ENCODE peak calls at places on chromosomes 1 and 21, in seven cellular contexts. W, L, M, R, Y, N and E are unnamed samples.
A peak's percentile ranks its signal among the peaks of the same experiment; 100 is the strongest.

GRCh38 chr1:184649500-184649899 is 105.2 kb downstream of the EDEM3 start:
- DNase-seq in L (no peak), Y (peak; percentile 57), N (no peak), W (no peak), M (no peak), R (peak; percentile 8), E (no peak)

GRCh38 chr21:37006521-37007291 is at the start of gene RIPPLY3:
- DNase-seq in R (peak; percentile 70), Y (no peak), L (peak; percentile 75), N (no peak), M (no peak), W (no peak), E (no peak)

GRCh38 chr1:16900771-16901170 is 5.0 kb downstream of the RNU1-2 start:
- DNase-seq in R (no peak), N (no peak), L (no peak), M (no peak), Y (no peak), W (peak; percentile 28), E (no peak)

GRCh38 chr1:210129759-210130158 is 102.8 kb upstream of the SERTAD4 start:
- DNase-seq in R (no peak), M (no peak), Y (no peak), N (no peak), W (no peak), L (no peak), E (no peak)

GRCh38 chr21:28767523-28767922 is 225.2 kb downstream of the LTN1 start:
- DNase-seq in W (no peak), N (no peak), Y (no peak), R (no peak), L (no peak), M (no peak), E (no peak)

GRCh38 chr1:155981266-155982088 is 3.1 kb upstream of the ARHGEF2 start:
- DNase-seq in M (peak; percentile 78), L (no peak), N (peak; percentile 54), R (no peak), W (no peak), Y (no peak), E (no peak)

GRCh38 chr1:109821221-109821669 is 57.5 kb upstream of the EPS8L3 start:
- DNase-seq in R (no peak), Y (no peak), L (no peak), M (peak; percentile 40), W (no peak), N (no peak), E (no peak)

GRCh38 chr21:17451364-17451869 is 61.4 kb upstream of the CXADR start:
- DNase-seq in M (no peak), L (no peak), Y (no peak), N (peak; percentile 28), R (no peak), W (no peak), E (no peak)

GRCh38 chr1:61641171-61641570 is 83.8 kb downstream of the TM2D1 start:
- DNase-seq in L (no peak), R (no peak), W (no peak), N (no peak), M (peak; percentile 31), Y (no peak), E (no peak)

GRCh38 chr1:65175171-65176070 is 27.4 kb downstream of the AK4 start:
- DNase-seq in W (no peak), M (no peak), R (no peak), Y (no peak), L (no peak), N (no peak), E (no peak)

GRCh38 chr1:178057863-178058576 is 35.9 kb upstream of the RASAL2 start:
- DNase-seq in Y (no peak), M (no peak), W (no peak), R (no peak), L (no peak), N (no peak), E (no peak)

GRCh38 chr1:42953182-42954180 is 5.2 kb downstream of the SLC2A1 start:
- DNase-seq in Y (no peak), W (no peak), N (no peak), M (no peak), L (peak; percentile 40), R (no peak), E (no peak)

GRCh38 chr1:21121764-21122471 is 54.8 kb downstream of the EIF4G3 start:
- DNase-seq in N (no peak), W (no peak), Y (no peak), M (no peak), R (no peak), L (no peak), E (no peak)

GRCh38 chr1:84726593-84727275 is 36.5 kb upstream of the SSX2IP start:
- DNase-seq in N (no peak), M (no peak), Y (no peak), W (no peak), R (no peak), L (no peak), E (no peak)

GRCh38 chr21:35006248-35006647 is 42.9 kb downstream of the RUNX1 start:
- DNase-seq in N (no peak), Y (no peak), R (no peak), W (no peak), M (no peak), L (no peak), E (no peak)

GRCh38 chr1:161130266-161130665 is 2.2 kb downstream of the DEDD start:
- DNase-seq in R (no peak), W (no peak), Y (no peak), M (no peak), N (no peak), L (no peak), E (no peak)

GRCh38 chr1:161133220-161133740 is 813 bp upstream of the DEDD start:
- DNase-seq in N (no peak), L (peak; percentile 26), Y (no peak), M (peak; percentile 32), R (no peak), W (no peak), E (no peak)

GRCh38 chr1:161131721-161132409 is 602 bp downstream of the DEDD start:
- DNase-seq in R (no peak), N (no peak), L (peak; percentile 31), M (peak; percentile 43), Y (no peak), W (no peak), E (no peak)

GRCh38 chr1:161128591-161129420 is 3.7 kb downstream of the DEDD start:
- DNase-seq in Y (no peak), M (peak; percentile 15), L (no peak), N (no peak), R (no peak), W (no peak), E (no peak)

GRCh38 chr1:161132410-161133219 is at the start of gene DEDD:
- DNase-seq in N (peak; percentile 92), Y (peak; percentile 87), M (peak; percentile 96), R (peak; percentile 90), L (peak; percentile 94), W (peak; percentile 98), E (peak; percentile 66)
- H3K4me1 ChIP-seq in N (peaks cover 27% of the 10 kb centered on the region), Y (peaks cover 3% of the 10 kb centered on the region), M (peaks cover 7% of the 10 kb centered on the region), R (no peaks in the 10 kb centered on the region), L (peaks cover 5% of the 10 kb centered on the region), W (peaks cover 10% of the 10 kb centered on the region), E (peaks cover 14% of the 10 kb centered on the region)

GRCh38 chr21:46643379-46644177 is 8.1 kb downstream of the PRMT2 start:
- DNase-seq in L (no peak), R (no peak), Y (no peak), M (no peak), W (no peak), N (no peak), E (no peak)

GRCh38 chr21:46645840-46646239 is 10.4 kb downstream of the PRMT2 start:
- DNase-seq in N (no peak), W (no peak), M (no peak), L (no peak), Y (no peak), R (no peak), E (no peak)

GRCh38 chr21:46649356-46649755 is 13.9 kb downstream of the PRMT2 start:
- DNase-seq in L (no peak), R (no peak), N (no peak), W (no peak), M (no peak), Y (no peak), E (no peak)

GRCh38 chr21:46648539-46648938 is 13.1 kb downstream of the PRMT2 start:
- DNase-seq in Y (no peak), W (no peak), M (no peak), R (no peak), N (no peak), L (no peak), E (no peak)

GRCh38 chr21:46646541-46647154 is 11.2 kb downstream of the PRMT2 start:
- DNase-seq in R (no peak), Y (no peak), W (no peak), N (no peak), L (no peak), M (no peak), E (no peak)
- TF ChIP-seq SIN3A in R (no peak), Y (no peak), W (no peak), N (no peak), L (no peak), M (no peak), E (no peak)

GRCh38 chr1:47812848-47813508 is 184.2 kb downstream of the TRABD2B start:
- DNase-seq in W (no peak), L (no peak), R (no peak), N (no peak), M (no peak), Y (no peak), E (no peak)
- H3K27ac ChIP-seq in W (no peak overlapping the region), L (no peak overlapping the region), R (no peak overlapping the region), N (no peak overlapping the region), M (no peak overlapping the region), Y (no peak overlapping the region), E (no peak overlapping the region)

GRCh38 chr1:98402860-98403259 is 258.7 kb upstream of the SNX7 start:
- DNase-seq in Y (no peak), N (no peak), W (no peak), R (no peak), L (no peak), M (no peak), E (no peak)
- H3K4me1 ChIP-seq in Y (no peaks in the 10 kb centered on the region), N (no peaks in the 10 kb centered on the region), W (no peaks in the 10 kb centered on the region), R (no peaks in the 10 kb centered on the region), L (peaks cover 28% of the 10 kb centered on the region), M (no peaks in the 10 kb centered on the region), E (peaks cover 9% of the 10 kb centered on the region)

GRCh38 chr1:235421751-235422150 is 54.5 kb downstream of the TBCE start:
- DNase-seq in Y (no peak), L (peak; percentile 63), R (no peak), M (no peak), N (no peak), W (no peak), E (no peak)

GRCh38 chr1:235425357-235425756 is 58.1 kb downstream of the TBCE start:
- DNase-seq in L (no peak), Y (no peak), R (no peak), N (no peak), M (no peak), W (no peak), E (no peak)

GRCh38 chr1:235426143-235426542 is 58.9 kb downstream of the TBCE start:
- DNase-seq in L (no peak), M (no peak), W (no peak), R (no peak), N (no peak), Y (no peak), E (no peak)

GRCh38 chr1:235423214-235423652 is 56.0 kb downstream of the TBCE start:
- DNase-seq in M (no peak), W (no peak), R (no peak), Y (peak; percentile 4), L (no peak), N (no peak), E (no peak)

DNA sequence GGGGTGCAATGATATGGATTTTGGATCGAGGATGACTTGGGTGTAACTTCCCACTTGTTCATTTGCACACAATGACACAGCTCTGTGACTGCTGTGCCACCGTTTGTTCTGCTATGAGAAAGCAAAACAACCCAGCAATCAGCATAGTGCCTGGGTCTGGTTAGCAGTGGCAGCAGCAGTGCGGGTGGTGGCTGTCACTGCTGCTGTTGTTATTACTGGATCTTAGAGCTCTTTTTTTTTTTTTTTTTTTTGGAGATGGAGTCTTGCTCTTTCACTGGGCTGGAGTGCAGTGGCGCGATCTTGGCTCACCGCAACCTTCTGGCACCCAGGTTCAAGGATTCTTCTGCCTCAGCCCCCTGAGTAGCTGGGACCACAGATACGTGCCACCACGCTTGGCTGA is 56.9 kb downstream of the TBCE start:
- DNase-seq in N (no peak), M (no peak), W (no peak), L (no peak), R (no peak), Y (no peak), E (no peak)
- TF ChIP-seq SIN3A in N (no peak), M (no peak), W (no peak), L (no peak), R (no peak), Y (no peak), E (no peak)